ENCODE peak calls at places on chromosomes 6 and 20, in four cellular contexts. V, Z, C and N are unnamed samples.

GRCh38 chr6:63492476-63492875 is 79.8 kb upstream of the LOC128125822 start:
- DNase-seq in V (no peak), Z (no peak), C (no peak), N (no peak)

GRCh38 chr20:62176866-62177265 is 6.0 kb upstream of the MTG2 start:
- DNase-seq in V (no peak), Z (no peak), C (no peak), N (no peak)

GRCh38 chr20:62824476-62825287 is 7.8 kb downstream of the COL9A3 start:
- DNase-seq in V (no peak), Z (peak; percentile 54), C (no peak), N (peak; percentile 17)

GRCh38 chr6:163536770-163537169 is 122.3 kb downstream of the QKI start:
- DNase-seq in V (no peak), Z (peak; percentile 60), C (no peak), N (no peak)

GRCh38 chr20:39853664-39854063 is 835.4 kb downstream of the MAFB start:
- DNase-seq in V (no peak), Z (peak; percentile 91), C (no peak), N (no peak)

GRCh38 chr20:20621191-20621590 is 91.3 kb downstream of the RALGAPA2 start:
- DNase-seq in V (no peak), Z (no peak), C (no peak), N (no peak)

GRCh38 chr6:138987299-138987642 is 782 bp downstream of the REPS1 start:
- DNase-seq in V (no peak), Z (no peak), C (no peak), N (no peak)

GRCh38 chr6:169070506-169071176 is 183.0 kb downstream of the THBS2 start:
- DNase-seq in V (peak; percentile 18), Z (peak; percentile 100), C (no peak), N (no peak)

GRCh38 chr6:111585241-111585968 is 20.3 kb downstream of the TRAF3IP2 start:
- DNase-seq in V (no peak), Z (peak; percentile 56), C (no peak), N (no peak)

GRCh38 chr20:61123751-61124368 is 128.2 kb upstream of the CDH4 start:
- DNase-seq in V (no peak), Z (no peak), C (no peak), N (no peak)